ENCODE peak calls at places on chromosome 9, in nine cellular contexts. I, D, A, U, Y, J, M, R and F are unnamed samples. For H3K27me3, the result is how much of the 10 kb centered on the place peaks cover.

GRCh38 chr9:93648836-93649235 is 72.5 kb downstream of the PHF2 start:
- DNase-seq in I (no peak), M (peak), U (peak), D (peak), Y (no peak), A (no peak), J (no peak), R (no peak), F (no peak)

GRCh38 chr9:22010881-22011625 is 1.9 kb upstream of the CDKN2B start:
- DNase-seq in D (no peak), R (no peak), J (no peak), Y (peak), A (no peak), I (no peak), U (no peak), M (no peak), F (no peak)

GRCh38 chr9:15482146-15482545 is 28.6 kb downstream of the PSIP1 start:
- DNase-seq in A (no peak), R (no peak), I (no peak), J (no peak), M (no peak), Y (no peak), U (no peak), D (no peak), F (no peak)

GRCh38 chr9:21155501-21155900 is 11.0 kb downstream of the IFNA21 start:
- DNase-seq in Y (no peak), I (no peak), J (no peak), A (no peak), U (no peak), D (no peak), R (no peak), M (no peak), F (no peak)

GRCh38 chr9:137405677-137406081 is 17.3 kb downstream of the EXD3 start:
- DNase-seq in A (no peak), U (no peak), R (no peak), M (no peak), I (no peak), J (no peak), Y (no peak), D (no peak), F (no peak)

GRCh38 chr9:108167136-108167900 is 677.7 kb upstream of the KLF4 start:
- DNase-seq in I (no peak), D (no peak), Y (no peak), J (no peak), A (no peak), U (no peak), R (no peak), M (no peak), F (no peak)

GRCh38 chr9:70988551-70988950 is 132.9 kb downstream of the TRPM3 start:
- DNase-seq in M (no peak), A (no peak), Y (peak), R (no peak), J (no peak), U (no peak), D (no peak), I (no peak), F (no peak)

GRCh38 chr9:15873573-15874177 is 320.8 kb downstream of the CCDC171 start:
- DNase-seq in A (no peak), M (no peak), Y (peak), I (no peak), J (peak), D (no peak), U (no peak), R (no peak), F (no peak)

GRCh38 chr9:10059044-10059443 is 553.8 kb downstream of the PTPRD start:
- DNase-seq in J (no peak), R (no peak), M (no peak), U (no peak), I (no peak), D (no peak), A (peak), Y (peak), F (no peak)

GRCh38 chr9:137304383-137305059 is 2.5 kb upstream of the NRARP start:
- DNase-seq in J (no peak), D (no peak), M (no peak), A (peak), U (no peak), Y (no peak), R (peak), I (peak), F (no peak)

GRCh38 chr9:137665697-137666504 is 47.1 kb downstream of the EHMT1 start:
- DNase-seq in I (no peak), U (no peak), D (peak), R (peak), M (no peak), J (no peak), Y (peak), A (no peak), F (no peak)

GRCh38 chr9:114503522-114504340 is 1.5 kb downstream of the WHRN start:
- DNase-seq in Y (no peak), J (no peak), R (no peak), D (no peak), A (no peak), M (no peak), U (no peak), I (no peak), F (no peak)

GRCh38 chr9:114507726-114508125 is 2.5 kb upstream of the WHRN start:
- DNase-seq in J (no peak), I (no peak), R (no peak), D (no peak), U (no peak), A (no peak), Y (peak), M (no peak), F (no peak)

GRCh38 chr9:114504341-114505186 is 709 bp downstream of the WHRN start:
- DNase-seq in A (peak), M (peak), R (peak), U (peak), I (peak), D (peak), Y (peak), J (peak), F (peak)

GRCh38 chr9:114505187-114506081 is at the start of gene WHRN:
- DNase-seq in Y (peak), M (peak), A (peak), U (peak), D (peak), R (peak), I (peak), J (peak), F (peak)

GRCh38 chr9:114506082-114506390 is 763 bp upstream of the WHRN start:
- DNase-seq in M (no peak), A (no peak), I (no peak), J (no peak), Y (no peak), R (no peak), D (no peak), U (no peak), F (no peak)
- H3K27me3 ChIP-seq in M (under half), A (under half), I (half or more), J (under half), Y (under half), R (under half), D (under half), U (under half), F (under half)

DNA sequence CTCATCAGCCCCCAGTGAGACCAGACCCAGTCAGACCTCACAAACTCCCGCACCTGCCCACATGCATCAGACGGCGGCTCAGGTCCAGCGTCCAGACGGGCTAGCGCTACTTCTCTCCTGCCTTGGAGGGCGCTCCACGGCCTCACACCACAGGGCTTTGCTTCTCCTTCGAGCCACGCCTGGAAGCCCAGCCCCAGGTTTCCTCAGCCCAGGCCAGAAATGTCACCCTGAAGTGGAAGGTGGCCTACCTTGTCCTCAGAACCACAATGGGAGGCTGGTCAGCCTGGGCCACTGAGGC is 2.8 kb downstream of the NACC2 start:
- DNase-seq in R (no peak), D (no peak), J (peak), M (no peak), U (no peak), I (no peak), Y (no peak), A (no peak), F (no peak)
- H3K27ac ChIP-seq in R (no peak), D (peak), J (peak), M (peak), U (peak), I (peak), Y (no peak), A (no peak), F (no peak)

GRCh38 chr9:112744177-112744576 is 6.4 kb upstream of the SNX30 start:
- DNase-seq in U (no peak), R (no peak), I (no peak), Y (no peak), D (no peak), M (no peak), J (no peak), A (no peak), F (no peak)

GRCh38 chr9:112748041-112748440 is 2.5 kb upstream of the SNX30 start:
- DNase-seq in I (no peak), A (no peak), D (no peak), Y (no peak), U (no peak), J (no peak), M (no peak), R (no peak), F (no peak)

GRCh38 chr9:112747094-112747493 is 3.5 kb upstream of the SNX30 start:
- DNase-seq in U (no peak), D (no peak), R (no peak), Y (no peak), I (no peak), M (no peak), J (no peak), A (no peak), F (no peak)

GRCh38 chr9:112743216-112743835 is 7.2 kb upstream of the SNX30 start:
- DNase-seq in U (no peak), J (no peak), M (no peak), Y (no peak), D (no peak), I (no peak), R (no peak), A (no peak), F (no peak)
- TF ChIP-seq CTCF in U (no peak), J (peak), M (no peak), Y (peak), D (no peak), I (no peak), R (no peak), A (no peak), F (no peak)

GRCh38 chr9:109499061-109499630 is 1.0 kb upstream of the PTPN3 start:
- DNase-seq in A (no peak), Y (peak), U (no peak), J (no peak), D (no peak), R (no peak), I (no peak), M (no peak), F (no peak)
- H3K27me3 ChIP-seq in A (under half), Y (half or more), U (under half), J (under half), D (under half), R (under half), I (half or more), M (under half), F (half or more)

GRCh38 chr9:14341437-14342133 is 27.6 kb upstream of the NFIB start:
- DNase-seq in M (no peak), U (no peak), R (no peak), J (no peak), Y (no peak), D (no peak), A (no peak), I (no peak), F (no peak)

GRCh38 chr9:14343948-14344547 is 30.1 kb upstream of the NFIB start:
- DNase-seq in U (no peak), D (no peak), R (peak), Y (peak), I (peak), A (no peak), J (no peak), M (no peak), F (no peak)

GRCh38 chr9:14342746-14343145 is 28.8 kb upstream of the NFIB start:
- DNase-seq in J (no peak), D (no peak), R (no peak), U (no peak), M (no peak), Y (no peak), A (no peak), I (no peak), F (no peak)

GRCh38 chr9:14344846-14345585 is 31.1 kb upstream of the NFIB start:
- DNase-seq in I (no peak), D (no peak), A (no peak), J (no peak), R (no peak), Y (peak), U (no peak), M (no peak), F (no peak)

GRCh38 chr9:14343236-14343947 is 29.5 kb upstream of the NFIB start:
- DNase-seq in Y (no peak), M (no peak), U (no peak), J (no peak), R (no peak), A (no peak), D (no peak), I (no peak), F (no peak)
- H3K27ac ChIP-seq in Y (no peak), M (peak), U (no peak), J (no peak), R (no peak), A (no peak), D (peak), I (peak), F (no peak)

GRCh38 chr9:121541945-121542344 is 42.3 kb upstream of the GGTA1 start:
- DNase-seq in M (no peak), I (peak), J (no peak), U (no peak), A (no peak), R (no peak), D (no peak), Y (no peak), F (no peak)
- TF ChIP-seq CTCF in M (no peak), I (no peak), J (no peak), U (no peak), A (no peak), R (no peak), D (no peak), Y (no peak), F (no peak)

DNA sequence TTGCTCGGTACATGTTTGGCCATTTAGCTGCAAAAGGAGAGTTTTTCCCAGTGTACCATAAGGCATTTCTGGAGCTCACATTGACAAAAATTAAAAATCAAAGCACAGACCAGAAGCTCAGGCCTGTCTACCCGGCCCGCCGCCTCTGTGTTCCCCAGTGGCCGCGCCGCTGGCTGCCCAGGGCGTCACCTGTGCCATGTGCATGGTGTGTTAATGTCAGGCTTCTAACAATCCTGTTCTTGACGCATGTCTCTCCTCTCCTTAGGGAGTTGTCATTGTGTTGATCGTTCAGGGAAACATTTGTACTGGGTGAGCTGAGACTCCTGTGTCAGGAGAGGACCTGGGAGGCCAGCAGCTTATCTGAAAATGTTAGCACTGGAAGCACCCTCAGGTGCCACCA is 9.6 kb upstream of the NTNG2 start:
- DNase-seq in I (no peak), R (no peak), A (no peak), Y (no peak), D (no peak), J (no peak), U (no peak), M (no peak), F (no peak)
- H3K27me3 ChIP-seq in I (half or more), R (under half), A (under half), Y (under half), D (under half), J (half or more), U (under half), M (half or more), F (under half)